ENCODE peak calls at places on chromosome 17, in six cellular contexts. A, C, E, L, J and F are unnamed samples.

GRCh38 chr17:45265823-45266222 is 3.9 kb upstream of the SPATA32 start:
- DNase-seq in C (peak), J (peak), E (no peak), L (no peak), A (peak), F (peak)

GRCh38 chr17:29131814-29132682 is 48.1 kb downstream of the MYO18A start:
- DNase-seq in L (no peak), J (no peak), A (peak), C (no peak), E (no peak), F (peak)

GRCh38 chr17:72438783-72439182 is 318.0 kb downstream of the SOX9 start:
- DNase-seq in C (no peak), A (no peak), J (no peak), L (no peak), E (no peak), F (no peak)

GRCh38 chr17:44121206-44121605 is 2.2 kb downstream of the HDAC5 start:
- DNase-seq in A (no peak), C (no peak), E (no peak), J (no peak), L (no peak), F (no peak)

GRCh38 chr17:28074010-28074409 is 31.5 kb downstream of the NLK start:
- DNase-seq in L (no peak), E (no peak), A (no peak), J (no peak), C (no peak), F (no peak)

GRCh38 chr17:68403122-68403521 is 54.2 kb downstream of the WIPI1 start:
- DNase-seq in L (no peak), A (no peak), J (no peak), C (no peak), E (no peak), F (no peak)

GRCh38 chr17:58089111-58089510 is 5.9 kb downstream of the DYNLL2 start:
- DNase-seq in J (no peak), E (no peak), A (no peak), L (no peak), C (no peak), F (no peak)

GRCh38 chr17:1241904-1242303 is 28.3 kb upstream of the BHLHA9 start:
- DNase-seq in C (no peak), L (no peak), E (peak), A (peak), J (no peak), F (peak)

GRCh38 chr17:39564201-39564828 is 43.4 kb downstream of the NEUROD2 start:
- DNase-seq in A (no peak), E (no peak), J (no peak), C (no peak), L (no peak), F (no peak)

GRCh38 chr17:81419333-81419885 is 24.2 kb downstream of the BAHCC1 start:
- DNase-seq in J (peak), L (peak), A (peak), C (peak), E (peak), F (peak)

GRCh38 chr17:27386206-27387075 is 69.8 kb upstream of the KSR1 start:
- DNase-seq in E (no peak), A (no peak), L (no peak), J (no peak), C (no peak), F (no peak)

GRCh38 chr17:55266051-55266957 is 1.5 kb downstream of the HLF start:
- DNase-seq in C (no peak), L (peak), J (peak), E (peak), A (no peak), F (no peak)

GRCh38 chr17:73698966-73699365 is 54.7 kb upstream of the SDK2 start:
- DNase-seq in E (no peak), J (no peak), A (no peak), L (no peak), C (no peak), F (no peak)

GRCh38 chr17:75459246-75459589 is 2.8 kb downstream of the TMEM94 start:
- DNase-seq in J (no peak), A (no peak), C (no peak), L (no peak), E (no peak), F (no peak)

GRCh38 chr17:44972953-44973352 is 4.8 kb upstream of the C1QL1 start:
- DNase-seq in J (no peak), E (no peak), C (peak), L (no peak), A (peak), F (peak)

GRCh38 chr17:45431531-45432404 is 902 bp downstream of the ARHGAP27 start:
- DNase-seq in A (no peak), E (peak), C (peak), L (peak), J (peak), F (peak)

GRCh38 chr17:42279776-42280630 is 3.8 kb upstream of the STAT5B start:
- DNase-seq in L (no peak), E (no peak), J (peak), C (no peak), A (no peak), F (no peak)

GRCh38 chr17:29291163-29291752 is 2.7 kb downstream of the NUFIP2 start:
- DNase-seq in C (peak), A (peak), E (no peak), L (no peak), J (no peak), F (peak)

GRCh38 chr17:55814377-55814776 is 63.5 kb downstream of the PCTP start:
- DNase-seq in A (peak), C (no peak), J (peak), L (peak), E (peak), F (no peak)

GRCh38 chr17:63436523-63437110 is 9.5 kb downstream of the CYB561 start:
- DNase-seq in C (no peak), L (peak), J (no peak), A (peak), E (no peak), F (peak)
- H3K4me3 ChIP-seq in C (no peak), L (no peak), J (no peak), A (no peak), E (no peak), F (no peak)

GRCh38 chr17:14209215-14209614 is 27.4 kb downstream of the CDRT15 start:
- DNase-seq in A (no peak), C (no peak), J (no peak), L (no peak), E (no peak), F (no peak)

GRCh38 chr17:14211246-14211645 is 25.4 kb downstream of the CDRT15 start:
- DNase-seq in E (no peak), A (no peak), J (no peak), L (no peak), C (no peak), F (no peak)

GRCh38 chr17:14212401-14212800 is 24.3 kb downstream of the CDRT15 start:
- DNase-seq in J (no peak), E (no peak), A (no peak), L (no peak), C (no peak), F (no peak)

GRCh38 chr17:14214271-14214670 is 22.4 kb downstream of the CDRT15 start:
- DNase-seq in L (no peak), J (no peak), A (no peak), E (no peak), C (no peak), F (peak)

GRCh38 chr17:14211778-14212177 is 24.9 kb downstream of the CDRT15 start:
- DNase-seq in A (no peak), L (peak), C (no peak), J (no peak), E (peak), F (no peak)
- TF ChIP-seq CTCF in A (peak), L (no peak), C (no peak), J (peak), E (peak), F (peak)

GRCh38 chr17:7587420-7587786 is 2.5 kb downstream of the SOX15 start:
- DNase-seq in J (no peak), L (no peak), A (peak), E (peak), C (peak), F (peak)
- H3K4me3 ChIP-seq in J (no peak), L (no peak), A (no peak), E (no peak), C (peak), F (no peak)

GRCh38 chr17:31888124-31888523 is 13.4 kb downstream of the UTP6 start:
- DNase-seq in C (no peak), E (peak), L (no peak), A (no peak), J (no peak), F (no peak)
- TF ChIP-seq CTCF in C (no peak), E (no peak), L (no peak), A (no peak), J (no peak), F (no peak)

GRCh38 chr17:13594762-13595697 is 6.7 kb downstream of the HS3ST3A1 start:
- DNase-seq in J (peak), C (peak), E (peak), A (peak), L (peak), F (peak)
- H3K4me3 ChIP-seq in J (no peak), C (no peak), E (no peak), A (peak), L (no peak), F (peak)